ENCODE peak calls at places on chromosomes 16 and 17, in nine cellular contexts. N is NT2/D1; F is T-cell; S is NCI-H1105 treated with DMSO at 0.1 percent for 48 hours; Q is T1000; H is activated CD4-positive, alpha-beta T cell treated with anti-CD3 and anti-CD28 coated beads, Interleukin-2, amount 50 U/mL, for 24 hours; X is glutamatergic neuron; K is putamen; B is activated T-helper 2 cell treated with anti-CD3 and anti-CD28 coated beads, Interferon-gamma antibody, Interleukin-2, Interleukin-4, amounts not matched to agents 10 μg/mL and 5 μg/mL and 100 μg/mL, durations not matched to agents 14 hours and 24 hours and 36 hours. U is an unnamed sample.

GRCh38 chr16:2904100-2904921 is 7.4 kb upstream of the FLYWCH1 start:
- DNase-seq in N (peak; percentile 83), F (peak; percentile 67), S (peak; percentile 60), Q (peak; percentile 72), H (peak; percentile 65), X (peak; percentile 88), K (peak; percentile 88), B (peak; percentile 76), U (peak; percentile 84)

GRCh38 chr17:7354262-7354781 is 634 bp upstream of the TMEM95 start:
- DNase-seq in N (no peak), F (no peak), S (peak; percentile 52), Q (peak; percentile 41), H (no peak), X (no peak), K (peak; percentile 16), B (no peak), U (no peak)

GRCh38 chr17:3951420-3951819 is 12.8 kb downstream of the ATP2A3 start:
- DNase-seq in N (no peak), F (no peak), S (no peak), Q (no peak), H (no peak), X (no peak), K (no peak), B (no peak), U (no peak)

GRCh38 chr17:13407381-13407780 is 194.3 kb downstream of the HS3ST3A1 start:
- DNase-seq in N (no peak), F (no peak), S (no peak), Q (no peak), H (no peak), X (no peak), K (no peak), B (no peak), U (no peak)

GRCh38 chr16:67672739-67673662 is 6.4 kb downstream of the C16orf86 start:
- DNase-seq in N (no peak), F (peak; percentile 53), S (no peak), Q (no peak), H (no peak), X (peak; percentile 79), K (no peak), B (no peak), U (peak; percentile 74)

GRCh38 chr17:49371178-49371834 is 9.3 kb upstream of the ZNF652 start:
- DNase-seq in N (no peak), F (no peak), S (peak; percentile 74), Q (no peak), H (no peak), X (no peak), K (no peak), B (no peak), U (no peak)

GRCh38 chr16:351804-352520 is 561 bp downstream of the AXIN1 start:
- DNase-seq in N (no peak), F (no peak), S (no peak), Q (no peak), H (no peak), X (no peak), K (no peak), B (peak; percentile 33), U (no peak)

GRCh38 chr16:12094537-12095265 is 118.2 kb downstream of the SNX29 start:
- DNase-seq in N (no peak), F (no peak), S (no peak), Q (no peak), H (no peak), X (no peak), K (no peak), B (no peak), U (no peak)

GRCh38 chr16:66548868-66549267 is 1.1 kb downstream of the TK2 start:
- DNase-seq in N (no peak), F (no peak), S (no peak), Q (no peak), H (no peak), X (no peak), K (no peak), B (no peak), U (no peak)

GRCh38 chr17:31095239-31096105 is 695 bp downstream of the NF1 start:
- DNase-seq in N (peak; percentile 39), F (peak; percentile 12), S (peak; percentile 56), Q (peak; percentile 18), H (peak; percentile 4), X (peak; percentile 68), K (peak; percentile 55), B (peak; percentile 16), U (peak; percentile 89)

GRCh38 chr17:18186271-18186982 is 2.8 kb downstream of the ALKBH5 start:
- DNase-seq in N (no peak), F (no peak), S (no peak), Q (no peak), H (no peak), X (no peak), K (no peak), B (no peak), U (no peak)

GRCh38 chr17:60163108-60163784 is 13.5 kb downstream of the CA4 start:
- DNase-seq in N (no peak), F (no peak), S (no peak), Q (no peak), H (no peak), X (no peak), K (no peak), B (no peak), U (peak; percentile 55)

GRCh38 chr17:35433075-35433894 is 985 bp upstream of the SLFN12 start:
- DNase-seq in N (peak; percentile 80), F (peak; percentile 39), S (no peak), Q (peak; percentile 76), H (peak; percentile 74), X (no peak), K (no peak), B (peak; percentile 48), U (no peak)

GRCh38 chr16:1180772-1181714 is 28.1 kb downstream of the CACNA1H start:
- DNase-seq in N (no peak), F (no peak), S (no peak), Q (no peak), H (no peak), X (peak; percentile 59), K (no peak), B (no peak), U (peak; percentile 44)

U was measured in WERI-Rb-1.